ENCODE peak calls at places on chromosome 1, in ten cellular contexts. A, W, V, Q, E, O, I, M, H and F are unnamed samples.

GRCh38 chr1:71521655-71522264 is 440.9 kb upstream of the ZRANB2 start:
- DNase-seq in Q (no peak), E (peak; percentile 32), V (no peak), O (no peak), A (peak; percentile 45), I (no peak), W (peak; percentile 52), H (peak; percentile 2), M (peak; percentile 43), F (peak; percentile 70)

GRCh38 chr1:10050611-10051010 is 17.9 kb downstream of the UBE4B start:
- DNase-seq in I (no peak), V (no peak), Q (no peak), O (no peak), H (no peak), W (no peak), M (no peak), E (no peak), A (no peak), F (no peak)

GRCh38 chr1:94416901-94417701 is 1.1 kb upstream of the ABCD3 start:
- DNase-seq in A (no peak), M (peak; percentile 89), E (peak; percentile 82), W (peak; percentile 77), V (no peak), Q (no peak), H (peak; percentile 91), I (no peak), O (peak; percentile 21), F (peak; percentile 39)

GRCh38 chr1:156110252-156110651 is 4.3 kb upstream of the LMNA start:
- DNase-seq in E (no peak), V (no peak), M (no peak), O (no peak), H (no peak), W (no peak), Q (no peak), A (no peak), I (no peak), F (no peak)

GRCh38 chr1:206908038-206908437 is 10.8 kb downstream of the IL24 start:
- DNase-seq in W (no peak), E (no peak), O (no peak), M (no peak), H (no peak), V (no peak), Q (no peak), A (no peak), I (no peak), F (no peak)

GRCh38 chr1:37177230-37177864 is 143.0 kb upstream of the GRIK3 start:
- DNase-seq in I (no peak), O (peak; percentile 30), Q (peak; percentile 47), V (peak; percentile 64), W (peak; percentile 21), M (peak; percentile 1), H (peak; percentile 25), E (no peak), A (peak; percentile 66), F (peak; percentile 90)

GRCh38 chr1:192747942-192748341 is 60.9 kb upstream of the RGS2 start:
- DNase-seq in M (peak; percentile 8), I (no peak), V (no peak), O (no peak), W (no peak), H (no peak), E (peak; percentile 3), A (no peak), Q (no peak), F (no peak)

GRCh38 chr1:207830788-207831187 is 78.9 kb downstream of the CD46 start:
- DNase-seq in H (no peak), I (no peak), Q (no peak), V (no peak), M (no peak), E (no peak), A (no peak), O (no peak), W (no peak), F (no peak)

GRCh38 chr1:39174400-39175081 is 30.0 kb upstream of the MACF1 start:
- DNase-seq in E (no peak), H (no peak), A (no peak), O (no peak), I (no peak), W (no peak), M (no peak), Q (no peak), V (no peak), F (no peak)

GRCh38 chr1:113647121-113647520 is 112.2 kb downstream of the PHTF1 start:
- DNase-seq in H (no peak), Q (no peak), I (no peak), M (peak; percentile 73), W (no peak), V (no peak), A (no peak), O (no peak), E (peak; percentile 74), F (no peak)

GRCh38 chr1:40782371-40782956 is 1.1 kb upstream of the KCNQ4 start:
- DNase-seq in A (peak; percentile 73), Q (no peak), W (no peak), H (no peak), O (no peak), M (no peak), I (peak; percentile 80), V (no peak), E (no peak), F (peak; percentile 80)

GRCh38 chr1:143691400-143691891 is 280.3 kb downstream of the FAM72C start:
- DNase-seq in E (no peak), A (no peak), H (peak; percentile 3), M (peak; percentile 39), W (no peak), O (peak; percentile 22), V (peak; percentile 22), Q (no peak), I (no peak), F (no peak)

GRCh38 chr1:229579101-229579651 is 20.7 kb upstream of the ABCB10 start:
- DNase-seq in H (peak; percentile 45), O (no peak), W (peak; percentile 87), Q (no peak), M (peak; percentile 24), I (no peak), E (peak; percentile 35), A (peak; percentile 66), V (no peak), F (no peak)

GRCh38 chr1:221847676-221848075 is 105.8 kb upstream of the DUSP10 start:
- DNase-seq in E (no peak), A (no peak), O (no peak), W (no peak), H (no peak), I (no peak), V (no peak), M (no peak), Q (no peak), F (no peak)
- H3K9me3 ChIP-seq in E (no peaks in the 10 kb centered on the region), A (no peaks in the 10 kb centered on the region), O (no peaks in the 10 kb centered on the region), W (no peaks in the 10 kb centered on the region), H (no peaks in the 10 kb centered on the region), I (no peaks in the 10 kb centered on the region), V (no peaks in the 10 kb centered on the region), M (no peaks in the 10 kb centered on the region), Q (no peaks in the 10 kb centered on the region), F (no peaks in the 10 kb centered on the region)

GRCh38 chr1:170716835-170717429 is 53.0 kb downstream of the PRRX1 start:
- DNase-seq in A (no peak), W (no peak), H (no peak), V (no peak), Q (no peak), O (no peak), M (no peak), I (no peak), E (no peak), F (no peak)
- H3K9ac ChIP-seq in A (no peak overlapping the region), W (no peak overlapping the region), H (no peak overlapping the region), V (no peak overlapping the region), Q (no peak overlapping the region), O (no peak overlapping the region), M (no peak overlapping the region), I (no peak overlapping the region), E (no peak overlapping the region), F (no peak overlapping the region)

GRCh38 chr1:15026114-15026483 is 127.4 kb upstream of the TMEM51 start:
- DNase-seq in W (no peak), O (no peak), A (no peak), M (no peak), V (no peak), Q (no peak), I (no peak), H (no peak), E (no peak), F (no peak)

GRCh38 chr1:15029036-15029435 is 124.5 kb upstream of the TMEM51 start:
- DNase-seq in A (no peak), Q (no peak), M (no peak), H (no peak), I (no peak), O (no peak), V (no peak), W (no peak), E (no peak), F (no peak)

GRCh38 chr1:15029786-15030185 is 123.8 kb upstream of the TMEM51 start:
- DNase-seq in A (no peak), M (no peak), E (no peak), W (no peak), O (no peak), H (no peak), I (peak; percentile 50), Q (no peak), V (no peak), F (no peak)

GRCh38 chr1:15028117-15028516 is 125.4 kb upstream of the TMEM51 start:
- DNase-seq in O (no peak), A (peak; percentile 48), Q (no peak), H (no peak), E (peak; percentile 98), M (peak; percentile 85), V (no peak), W (no peak), I (peak; percentile 97), F (no peak)

GRCh38 chr1:15027515-15027948 is 126.0 kb upstream of the TMEM51 start:
- DNase-seq in I (peak; percentile 83), H (peak; percentile 56), E (peak; percentile 59), A (peak; percentile 67), O (peak; percentile 81), M (peak; percentile 54), Q (no peak), V (peak; percentile 22), W (peak; percentile 62), F (peak; percentile 94)
- TF ChIP-seq CTCF in I (peak; percentile 83), H (peak; percentile 82), E (peak; percentile 92), A (peak; percentile 96), O (peak; percentile 96), M (peak; percentile 86), Q (peak; percentile 87), V (peak; percentile 91), W (peak; percentile 84), F (peak; percentile 95)

GRCh38 chr1:245692318-245692717 is 537.5 kb downstream of the KIF26B start:
- DNase-seq in H (no peak), Q (no peak), O (no peak), A (no peak), V (no peak), W (no peak), M (no peak), I (peak; percentile 26), E (no peak), F (no peak)

GRCh38 chr1:245690946-245691456 is 536.2 kb downstream of the KIF26B start:
- DNase-seq in W (peak; percentile 38), E (no peak), H (no peak), A (no peak), M (no peak), V (no peak), I (no peak), Q (no peak), O (no peak), F (no peak)

GRCh38 chr1:245688536-245689453 is 534.0 kb downstream of the KIF26B start:
- DNase-seq in O (no peak), V (no peak), I (peak; percentile 66), A (no peak), E (no peak), W (no peak), Q (no peak), M (no peak), H (no peak), F (no peak)

GRCh38 chr1:245691897-245692296 is 537.1 kb downstream of the KIF26B start:
- DNase-seq in A (no peak), H (no peak), W (no peak), V (no peak), I (no peak), O (no peak), E (no peak), M (no peak), Q (no peak), F (no peak)

GRCh38 chr1:245690153-245690552 is 535.4 kb downstream of the KIF26B start:
- DNase-seq in H (no peak), A (no peak), E (peak; percentile 39), I (no peak), O (no peak), M (peak; percentile 9), V (no peak), Q (no peak), W (no peak), F (no peak)
- H3K9me3 ChIP-seq in H (no peaks in the 10 kb centered on the region), A (no peaks in the 10 kb centered on the region), E (no peaks in the 10 kb centered on the region), I (no peaks in the 10 kb centered on the region), O (no peaks in the 10 kb centered on the region), M (no peaks in the 10 kb centered on the region), V (no peaks in the 10 kb centered on the region), Q (no peaks in the 10 kb centered on the region), W (no peaks in the 10 kb centered on the region), F (no peaks in the 10 kb centered on the region)